ENCODE peak calls at places on chromosomes 13 and 19, in nine cellular contexts. One of them, this sample, is unnamed.

GRCh38 chr13:21124853-21125252 is 51.5 kb downstream of the SKA3 start:
- DNase-seq in head of caudate nucleus: no peak
- DNase-seq in breast epithelium: no peak
- DNase-seq in BE2C: peak; percentile 88
- DNase-seq in stimulated activated CD8-positive, alpha-beta memory T cell treated with anti-CD3 and anti-CD28 coated beads, Interleukin-7, amount 100 ng/mL, for 24 hours: no peak
- DNase-seq in mesenteric fat pad: peak; percentile 60
- DNase-seq in C1 segment of cervical spinal cord: no peak
- DNase-seq in Peyer's patch: no peak
- DNase-seq in stimulated activated CD4-positive, alpha-beta T cell treated with anti-CD3 and anti-CD28 coated beads, Interleukin-2, amount 100 ng/mL, for 4 hours: no peak
- DNase-seq in this sample: no peak

GRCh38 chr19:32817252-32817912 is 52.2 kb downstream of the SLC7A9 start:
- DNase-seq in head of caudate nucleus: no peak
- DNase-seq in breast epithelium: no peak
- DNase-seq in BE2C: no peak
- DNase-seq in stimulated activated CD8-positive, alpha-beta memory T cell treated with anti-CD3 and anti-CD28 coated beads, Interleukin-7, amount 100 ng/mL, for 24 hours: no peak
- DNase-seq in mesenteric fat pad: peak; percentile 59
- DNase-seq in C1 segment of cervical spinal cord: no peak
- DNase-seq in Peyer's patch: no peak
- DNase-seq in stimulated activated CD4-positive, alpha-beta T cell treated with anti-CD3 and anti-CD28 coated beads, Interleukin-2, amount 100 ng/mL, for 4 hours: no peak
- DNase-seq in this sample: no peak

GRCh38 chr19:58009666-58010301 is 7.2 kb upstream of the ZNF606 start:
- DNase-seq in head of caudate nucleus: peak; percentile 95
- DNase-seq in breast epithelium: peak; percentile 93
- DNase-seq in BE2C: peak; percentile 96
- DNase-seq in stimulated activated CD8-positive, alpha-beta memory T cell treated with anti-CD3 and anti-CD28 coated beads, Interleukin-7, amount 100 ng/mL, for 24 hours: peak; percentile 18
- DNase-seq in mesenteric fat pad: peak; percentile 94
- DNase-seq in C1 segment of cervical spinal cord: peak; percentile 78
- DNase-seq in Peyer's patch: peak; percentile 53
- DNase-seq in stimulated activated CD4-positive, alpha-beta T cell treated with anti-CD3 and anti-CD28 coated beads, Interleukin-2, amount 100 ng/mL, for 4 hours: peak; percentile 23
- DNase-seq in this sample: no peak

GRCh38 chr19:19721896-19722295 is 11.0 kb downstream of the ZNF14 start:
- DNase-seq in head of caudate nucleus: no peak
- DNase-seq in breast epithelium: no peak
- DNase-seq in BE2C: no peak
- DNase-seq in stimulated activated CD8-positive, alpha-beta memory T cell treated with anti-CD3 and anti-CD28 coated beads, Interleukin-7, amount 100 ng/mL, for 24 hours: no peak
- DNase-seq in mesenteric fat pad: no peak
- DNase-seq in C1 segment of cervical spinal cord: no peak
- DNase-seq in Peyer's patch: no peak
- DNase-seq in stimulated activated CD4-positive, alpha-beta T cell treated with anti-CD3 and anti-CD28 coated beads, Interleukin-2, amount 100 ng/mL, for 4 hours: no peak
- DNase-seq in this sample: no peak

GRCh38 chr13:61954092-61954491 is 538.4 kb upstream of the PCDH20 start:
- DNase-seq in head of caudate nucleus: no peak
- DNase-seq in breast epithelium: no peak
- DNase-seq in BE2C: no peak
- DNase-seq in stimulated activated CD8-positive, alpha-beta memory T cell treated with anti-CD3 and anti-CD28 coated beads, Interleukin-7, amount 100 ng/mL, for 24 hours: no peak
- DNase-seq in mesenteric fat pad: no peak
- DNase-seq in C1 segment of cervical spinal cord: peak; percentile 3
- DNase-seq in Peyer's patch: no peak
- DNase-seq in stimulated activated CD4-positive, alpha-beta T cell treated with anti-CD3 and anti-CD28 coated beads, Interleukin-2, amount 100 ng/mL, for 4 hours: no peak
- DNase-seq in this sample: no peak

GRCh38 chr19:46812898-46813569 is 24.6 kb upstream of the SLC1A5 start:
- DNase-seq in head of caudate nucleus: no peak
- DNase-seq in breast epithelium: no peak
- DNase-seq in BE2C: peak; percentile 18
- DNase-seq in stimulated activated CD8-positive, alpha-beta memory T cell treated with anti-CD3 and anti-CD28 coated beads, Interleukin-7, amount 100 ng/mL, for 24 hours: no peak
- DNase-seq in mesenteric fat pad: no peak
- DNase-seq in C1 segment of cervical spinal cord: no peak
- DNase-seq in Peyer's patch: no peak
- DNase-seq in stimulated activated CD4-positive, alpha-beta T cell treated with anti-CD3 and anti-CD28 coated beads, Interleukin-2, amount 100 ng/mL, for 4 hours: no peak
- DNase-seq in this sample: no peak

GRCh38 chr13:113535381-113535781 is 44.9 kb upstream of the DCUN1D2 start:
- DNase-seq in head of caudate nucleus: no peak
- DNase-seq in breast epithelium: peak; percentile 33
- DNase-seq in BE2C: no peak
- DNase-seq in stimulated activated CD8-positive, alpha-beta memory T cell treated with anti-CD3 and anti-CD28 coated beads, Interleukin-7, amount 100 ng/mL, for 24 hours: no peak
- DNase-seq in mesenteric fat pad: peak; percentile 64
- DNase-seq in C1 segment of cervical spinal cord: no peak
- DNase-seq in Peyer's patch: no peak
- DNase-seq in stimulated activated CD4-positive, alpha-beta T cell treated with anti-CD3 and anti-CD28 coated beads, Interleukin-2, amount 100 ng/mL, for 4 hours: no peak
- DNase-seq in this sample: peak; percentile 46

GRCh38 chr19:36225219-36225892 is 10.4 kb downstream of the ZNF146 start:
- DNase-seq in head of caudate nucleus: no peak
- DNase-seq in breast epithelium: no peak
- DNase-seq in BE2C: no peak
- DNase-seq in stimulated activated CD8-positive, alpha-beta memory T cell treated with anti-CD3 and anti-CD28 coated beads, Interleukin-7, amount 100 ng/mL, for 24 hours: no peak
- DNase-seq in mesenteric fat pad: no peak
- DNase-seq in C1 segment of cervical spinal cord: no peak
- DNase-seq in Peyer's patch: no peak
- DNase-seq in stimulated activated CD4-positive, alpha-beta T cell treated with anti-CD3 and anti-CD28 coated beads, Interleukin-2, amount 100 ng/mL, for 4 hours: no peak
- DNase-seq in this sample: no peak

GRCh38 chr13:43354147-43354945 is 331.0 kb downstream of the DNAJC15 start:
- DNase-seq in head of caudate nucleus: no peak
- DNase-seq in breast epithelium: no peak
- DNase-seq in BE2C: no peak
- DNase-seq in stimulated activated CD8-positive, alpha-beta memory T cell treated with anti-CD3 and anti-CD28 coated beads, Interleukin-7, amount 100 ng/mL, for 24 hours: no peak
- DNase-seq in mesenteric fat pad: no peak
- DNase-seq in C1 segment of cervical spinal cord: no peak
- DNase-seq in Peyer's patch: no peak
- DNase-seq in stimulated activated CD4-positive, alpha-beta T cell treated with anti-CD3 and anti-CD28 coated beads, Interleukin-2, amount 100 ng/mL, for 4 hours: no peak
- DNase-seq in this sample: no peak

GRCh38 chr13:57739791-57740190 is 108.2 kb downstream of the PCDH17 start:
- DNase-seq in head of caudate nucleus: no peak
- DNase-seq in breast epithelium: no peak
- DNase-seq in BE2C: no peak
- DNase-seq in stimulated activated CD8-positive, alpha-beta memory T cell treated with anti-CD3 and anti-CD28 coated beads, Interleukin-7, amount 100 ng/mL, for 24 hours: no peak
- DNase-seq in mesenteric fat pad: no peak
- DNase-seq in C1 segment of cervical spinal cord: no peak
- DNase-seq in Peyer's patch: no peak
- DNase-seq in stimulated activated CD4-positive, alpha-beta T cell treated with anti-CD3 and anti-CD28 coated beads, Interleukin-2, amount 100 ng/mL, for 4 hours: no peak
- DNase-seq in this sample: no peak

GRCh38 chr13:75480691-75481175 is 1.2 kb downstream of the TBC1D4 start:
- DNase-seq in head of caudate nucleus: peak; percentile 63
- DNase-seq in breast epithelium: peak; percentile 69
- DNase-seq in BE2C: peak; percentile 68
- DNase-seq in stimulated activated CD8-positive, alpha-beta memory T cell treated with anti-CD3 and anti-CD28 coated beads, Interleukin-7, amount 100 ng/mL, for 24 hours: no peak
- DNase-seq in mesenteric fat pad: no peak
- DNase-seq in C1 segment of cervical spinal cord: no peak
- DNase-seq in Peyer's patch: no peak
- DNase-seq in stimulated activated CD4-positive, alpha-beta T cell treated with anti-CD3 and anti-CD28 coated beads, Interleukin-2, amount 100 ng/mL, for 4 hours: no peak
- DNase-seq in this sample: no peak

GRCh38 chr13:21703846-21704245 is 33.0 kb downstream of the FGF9 start:
- DNase-seq in head of caudate nucleus: no peak
- DNase-seq in breast epithelium: no peak
- DNase-seq in BE2C: no peak
- DNase-seq in stimulated activated CD8-positive, alpha-beta memory T cell treated with anti-CD3 and anti-CD28 coated beads, Interleukin-7, amount 100 ng/mL, for 24 hours: no peak
- DNase-seq in mesenteric fat pad: no peak
- DNase-seq in C1 segment of cervical spinal cord: no peak
- DNase-seq in Peyer's patch: no peak
- DNase-seq in stimulated activated CD4-positive, alpha-beta T cell treated with anti-CD3 and anti-CD28 coated beads, Interleukin-2, amount 100 ng/mL, for 4 hours: no peak
- DNase-seq in this sample: no peak

GRCh38 chr19:17337675-17338439 is 504 bp downstream of the GTPBP3 start:
- DNase-seq in head of caudate nucleus: no peak
- DNase-seq in breast epithelium: no peak
- DNase-seq in BE2C: peak; percentile 33
- DNase-seq in stimulated activated CD8-positive, alpha-beta memory T cell treated with anti-CD3 and anti-CD28 coated beads, Interleukin-7, amount 100 ng/mL, for 24 hours: peak; percentile 17
- DNase-seq in mesenteric fat pad: no peak
- DNase-seq in C1 segment of cervical spinal cord: no peak
- DNase-seq in Peyer's patch: no peak
- DNase-seq in stimulated activated CD4-positive, alpha-beta T cell treated with anti-CD3 and anti-CD28 coated beads, Interleukin-2, amount 100 ng/mL, for 4 hours: no peak
- DNase-seq in this sample: no peak

GRCh38 chr19:40348961-40349507 is 539 bp downstream of the PLD3 start:
- DNase-seq in head of caudate nucleus: no peak
- DNase-seq in breast epithelium: no peak
- DNase-seq in BE2C: no peak
- DNase-seq in stimulated activated CD8-positive, alpha-beta memory T cell treated with anti-CD3 and anti-CD28 coated beads, Interleukin-7, amount 100 ng/mL, for 24 hours: no peak
- DNase-seq in mesenteric fat pad: no peak
- DNase-seq in C1 segment of cervical spinal cord: no peak
- DNase-seq in Peyer's patch: no peak
- DNase-seq in stimulated activated CD4-positive, alpha-beta T cell treated with anti-CD3 and anti-CD28 coated beads, Interleukin-2, amount 100 ng/mL, for 4 hours: no peak
- DNase-seq in this sample: no peak

GRCh38 chr13:105991622-105992254 is 543.7 kb downstream of the EFNB2 start:
- DNase-seq in head of caudate nucleus: peak; percentile 24
- DNase-seq in breast epithelium: no peak
- DNase-seq in BE2C: no peak
- DNase-seq in stimulated activated CD8-positive, alpha-beta memory T cell treated with anti-CD3 and anti-CD28 coated beads, Interleukin-7, amount 100 ng/mL, for 24 hours: no peak
- DNase-seq in mesenteric fat pad: no peak
- DNase-seq in C1 segment of cervical spinal cord: peak; percentile 5
- DNase-seq in Peyer's patch: no peak
- DNase-seq in stimulated activated CD4-positive, alpha-beta T cell treated with anti-CD3 and anti-CD28 coated beads, Interleukin-2, amount 100 ng/mL, for 4 hours: no peak
- DNase-seq in this sample: no peak

GRCh38 chr19:11377237-11377636 is 2.8 kb downstream of the SWSAP1 start:
- DNase-seq in head of caudate nucleus: no peak
- DNase-seq in breast epithelium: no peak
- DNase-seq in BE2C: peak; percentile 37
- DNase-seq in stimulated activated CD8-positive, alpha-beta memory T cell treated with anti-CD3 and anti-CD28 coated beads, Interleukin-7, amount 100 ng/mL, for 24 hours: no peak
- DNase-seq in mesenteric fat pad: no peak
- DNase-seq in C1 segment of cervical spinal cord: no peak
- DNase-seq in Peyer's patch: no peak
- DNase-seq in stimulated activated CD4-positive, alpha-beta T cell treated with anti-CD3 and anti-CD28 coated beads, Interleukin-2, amount 100 ng/mL, for 4 hours: no peak
- DNase-seq in this sample: no peak

GRCh38 chr13:75635621-75636338 is at the start of gene LMO7:
- DNase-seq in head of caudate nucleus: no peak
- DNase-seq in breast epithelium: peak; percentile 57
- DNase-seq in BE2C: peak; percentile 46
- DNase-seq in stimulated activated CD8-positive, alpha-beta memory T cell treated with anti-CD3 and anti-CD28 coated beads, Interleukin-7, amount 100 ng/mL, for 24 hours: no peak
- DNase-seq in mesenteric fat pad: no peak
- DNase-seq in C1 segment of cervical spinal cord: no peak
- DNase-seq in Peyer's patch: peak; percentile 60
- DNase-seq in stimulated activated CD4-positive, alpha-beta T cell treated with anti-CD3 and anti-CD28 coated beads, Interleukin-2, amount 100 ng/mL, for 4 hours: peak; percentile 8
- DNase-seq in this sample: peak; percentile 92

GRCh38 chr19:43934055-43934984 is 762 bp downstream of the ZNF45 start:
- DNase-seq in head of caudate nucleus: no peak
- DNase-seq in breast epithelium: no peak
- DNase-seq in BE2C: no peak
- DNase-seq in stimulated activated CD8-positive, alpha-beta memory T cell treated with anti-CD3 and anti-CD28 coated beads, Interleukin-7, amount 100 ng/mL, for 24 hours: no peak
- DNase-seq in mesenteric fat pad: no peak
- DNase-seq in C1 segment of cervical spinal cord: no peak
- DNase-seq in Peyer's patch: no peak
- DNase-seq in stimulated activated CD4-positive, alpha-beta T cell treated with anti-CD3 and anti-CD28 coated beads, Interleukin-2, amount 100 ng/mL, for 4 hours: no peak
- DNase-seq in this sample: no peak

GRCh38 chr13:29465741-29466293 is 129.7 kb downstream of the SLC7A1 start:
- DNase-seq in head of caudate nucleus: no peak
- DNase-seq in breast epithelium: no peak
- DNase-seq in BE2C: peak; percentile 49
- DNase-seq in stimulated activated CD8-positive, alpha-beta memory T cell treated with anti-CD3 and anti-CD28 coated beads, Interleukin-7, amount 100 ng/mL, for 24 hours: no peak
- DNase-seq in mesenteric fat pad: no peak
- DNase-seq in C1 segment of cervical spinal cord: no peak
- DNase-seq in Peyer's patch: no peak
- DNase-seq in stimulated activated CD4-positive, alpha-beta T cell treated with anti-CD3 and anti-CD28 coated beads, Interleukin-2, amount 100 ng/mL, for 4 hours: no peak
- DNase-seq in this sample: no peak

GRCh38 chr13:40130871-40131636 is 475.6 kb downstream of the COG6 start:
- DNase-seq in head of caudate nucleus: no peak
- DNase-seq in breast epithelium: no peak
- DNase-seq in BE2C: no peak
- DNase-seq in stimulated activated CD8-positive, alpha-beta memory T cell treated with anti-CD3 and anti-CD28 coated beads, Interleukin-7, amount 100 ng/mL, for 24 hours: no peak
- DNase-seq in mesenteric fat pad: no peak
- DNase-seq in C1 segment of cervical spinal cord: no peak
- DNase-seq in Peyer's patch: no peak
- DNase-seq in stimulated activated CD4-positive, alpha-beta T cell treated with anti-CD3 and anti-CD28 coated beads, Interleukin-2, amount 100 ng/mL, for 4 hours: peak; percentile 35
- DNase-seq in this sample: no peak

GRCh38 chr13:67117010-67117550 is 113.1 kb downstream of the PCDH9 start:
- DNase-seq in head of caudate nucleus: no peak
- DNase-seq in breast epithelium: no peak
- DNase-seq in BE2C: no peak
- DNase-seq in stimulated activated CD8-positive, alpha-beta memory T cell treated with anti-CD3 and anti-CD28 coated beads, Interleukin-7, amount 100 ng/mL, for 24 hours: no peak
- DNase-seq in mesenteric fat pad: no peak
- DNase-seq in C1 segment of cervical spinal cord: no peak
- DNase-seq in Peyer's patch: no peak
- DNase-seq in stimulated activated CD4-positive, alpha-beta T cell treated with anti-CD3 and anti-CD28 coated beads, Interleukin-2, amount 100 ng/mL, for 4 hours: no peak
- DNase-seq in this sample: no peak

GRCh38 chr13:26221399-26221720 is 754 bp downstream of the RNF6 start:
- DNase-seq in head of caudate nucleus: no peak
- DNase-seq in breast epithelium: no peak
- DNase-seq in BE2C: no peak
- DNase-seq in stimulated activated CD8-positive, alpha-beta memory T cell treated with anti-CD3 and anti-CD28 coated beads, Interleukin-7, amount 100 ng/mL, for 24 hours: no peak
- DNase-seq in mesenteric fat pad: no peak
- DNase-seq in C1 segment of cervical spinal cord: no peak
- DNase-seq in Peyer's patch: no peak
- DNase-seq in stimulated activated CD4-positive, alpha-beta T cell treated with anti-CD3 and anti-CD28 coated beads, Interleukin-2, amount 100 ng/mL, for 4 hours: no peak
- DNase-seq in this sample: no peak

GRCh38 chr13:113005076-113005865 is 36.3 kb downstream of the MCF2L start:
- DNase-seq in head of caudate nucleus: no peak
- DNase-seq in breast epithelium: no peak
- DNase-seq in BE2C: no peak
- DNase-seq in stimulated activated CD8-positive, alpha-beta memory T cell treated with anti-CD3 and anti-CD28 coated beads, Interleukin-7, amount 100 ng/mL, for 24 hours: no peak
- DNase-seq in mesenteric fat pad: no peak
- DNase-seq in C1 segment of cervical spinal cord: no peak
- DNase-seq in Peyer's patch: no peak
- DNase-seq in stimulated activated CD4-positive, alpha-beta T cell treated with anti-CD3 and anti-CD28 coated beads, Interleukin-2, amount 100 ng/mL, for 4 hours: no peak
- DNase-seq in this sample: no peak

GRCh38 chr19:55216461-55217198 is 7.3 kb upstream of the PTPRH start:
- DNase-seq in head of caudate nucleus: peak; percentile 92
- DNase-seq in breast epithelium: peak; percentile 70
- DNase-seq in BE2C: peak; percentile 95
- DNase-seq in stimulated activated CD8-positive, alpha-beta memory T cell treated with anti-CD3 and anti-CD28 coated beads, Interleukin-7, amount 100 ng/mL, for 24 hours: peak; percentile 29
- DNase-seq in mesenteric fat pad: no peak
- DNase-seq in C1 segment of cervical spinal cord: peak; percentile 54
- DNase-seq in Peyer's patch: peak; percentile 25
- DNase-seq in stimulated activated CD4-positive, alpha-beta T cell treated with anti-CD3 and anti-CD28 coated beads, Interleukin-2, amount 100 ng/mL, for 4 hours: no peak
- DNase-seq in this sample: no peak

GRCh38 chr19:49097453-49098288 is 12.4 kb downstream of the SNRNP70 start:
- DNase-seq in head of caudate nucleus: peak; percentile 67
- DNase-seq in breast epithelium: peak; percentile 87
- DNase-seq in BE2C: peak; percentile 77
- DNase-seq in stimulated activated CD8-positive, alpha-beta memory T cell treated with anti-CD3 and anti-CD28 coated beads, Interleukin-7, amount 100 ng/mL, for 24 hours: peak; percentile 40
- DNase-seq in mesenteric fat pad: no peak
- DNase-seq in C1 segment of cervical spinal cord: peak; percentile 38
- DNase-seq in Peyer's patch: peak; percentile 59
- DNase-seq in stimulated activated CD4-positive, alpha-beta T cell treated with anti-CD3 and anti-CD28 coated beads, Interleukin-2, amount 100 ng/mL, for 4 hours: peak; percentile 57
- DNase-seq in this sample: no peak

GRCh38 chr19:47713046-47714021 is at the start of gene EHD2:
- DNase-seq in head of caudate nucleus: no peak
- DNase-seq in breast epithelium: peak; percentile 70
- DNase-seq in BE2C: peak; percentile 70
- DNase-seq in stimulated activated CD8-positive, alpha-beta memory T cell treated with anti-CD3 and anti-CD28 coated beads, Interleukin-7, amount 100 ng/mL, for 24 hours: peak; percentile 18
- DNase-seq in mesenteric fat pad: no peak
- DNase-seq in C1 segment of cervical spinal cord: no peak
- DNase-seq in Peyer's patch: no peak
- DNase-seq in stimulated activated CD4-positive, alpha-beta T cell treated with anti-CD3 and anti-CD28 coated beads, Interleukin-2, amount 100 ng/mL, for 4 hours: no peak
- DNase-seq in this sample: no peak

GRCh38 chr19:3868770-3869456 is at the start of gene ZFR2:
- DNase-seq in head of caudate nucleus: no peak
- DNase-seq in breast epithelium: no peak
- DNase-seq in BE2C: peak; percentile 28
- DNase-seq in stimulated activated CD8-positive, alpha-beta memory T cell treated with anti-CD3 and anti-CD28 coated beads, Interleukin-7, amount 100 ng/mL, for 24 hours: peak; percentile 7
- DNase-seq in mesenteric fat pad: no peak
- DNase-seq in C1 segment of cervical spinal cord: no peak
- DNase-seq in Peyer's patch: no peak
- DNase-seq in stimulated activated CD4-positive, alpha-beta T cell treated with anti-CD3 and anti-CD28 coated beads, Interleukin-2, amount 100 ng/mL, for 4 hours: peak; percentile 19
- DNase-seq in this sample: no peak

GRCh38 chr13:34751492-34751891 is 190.6 kb upstream of the NBEA start:
- DNase-seq in head of caudate nucleus: no peak
- DNase-seq in breast epithelium: no peak
- DNase-seq in BE2C: no peak
- DNase-seq in stimulated activated CD8-positive, alpha-beta memory T cell treated with anti-CD3 and anti-CD28 coated beads, Interleukin-7, amount 100 ng/mL, for 24 hours: no peak
- DNase-seq in mesenteric fat pad: no peak
- DNase-seq in C1 segment of cervical spinal cord: no peak
- DNase-seq in Peyer's patch: no peak
- DNase-seq in stimulated activated CD4-positive, alpha-beta T cell treated with anti-CD3 and anti-CD28 coated beads, Interleukin-2, amount 100 ng/mL, for 4 hours: no peak
- DNase-seq in this sample: no peak

GRCh38 chr13:84823528-84823927 is 941.3 kb upstream of the SLITRK1 start:
- DNase-seq in head of caudate nucleus: no peak
- DNase-seq in breast epithelium: no peak
- DNase-seq in BE2C: no peak
- DNase-seq in stimulated activated CD8-positive, alpha-beta memory T cell treated with anti-CD3 and anti-CD28 coated beads, Interleukin-7, amount 100 ng/mL, for 24 hours: no peak
- DNase-seq in mesenteric fat pad: no peak
- DNase-seq in C1 segment of cervical spinal cord: no peak
- DNase-seq in Peyer's patch: no peak
- DNase-seq in stimulated activated CD4-positive, alpha-beta T cell treated with anti-CD3 and anti-CD28 coated beads, Interleukin-2, amount 100 ng/mL, for 4 hours: no peak
- DNase-seq in this sample: no peak

GRCh38 chr13:56752630-56753029 is 388.1 kb upstream of the PRR20A start:
- DNase-seq in head of caudate nucleus: no peak
- DNase-seq in breast epithelium: no peak
- DNase-seq in BE2C: no peak
- DNase-seq in stimulated activated CD8-positive, alpha-beta memory T cell treated with anti-CD3 and anti-CD28 coated beads, Interleukin-7, amount 100 ng/mL, for 24 hours: no peak
- DNase-seq in mesenteric fat pad: no peak
- DNase-seq in C1 segment of cervical spinal cord: no peak
- DNase-seq in Peyer's patch: no peak
- DNase-seq in stimulated activated CD4-positive, alpha-beta T cell treated with anti-CD3 and anti-CD28 coated beads, Interleukin-2, amount 100 ng/mL, for 4 hours: no peak
- DNase-seq in this sample: no peak

GRCh38 chr13:98492335-98493034 is 84.4 kb downstream of the STK24 start:
- DNase-seq in head of caudate nucleus: no peak
- DNase-seq in breast epithelium: no peak
- DNase-seq in BE2C: no peak
- DNase-seq in stimulated activated CD8-positive, alpha-beta memory T cell treated with anti-CD3 and anti-CD28 coated beads, Interleukin-7, amount 100 ng/mL, for 24 hours: no peak
- DNase-seq in mesenteric fat pad: no peak
- DNase-seq in C1 segment of cervical spinal cord: no peak
- DNase-seq in Peyer's patch: no peak
- DNase-seq in stimulated activated CD4-positive, alpha-beta T cell treated with anti-CD3 and anti-CD28 coated beads, Interleukin-2, amount 100 ng/mL, for 4 hours: no peak
- DNase-seq in this sample: no peak